ENCODE peak calls at places on chromosomes 6 and 20, in six cellular contexts. I, Y, C, V, H and S are unnamed samples.

GRCh38 chr6:12637960-12638641 is 78.5 kb upstream of the PHACTR1 start:
- DNase-seq in I (peak), Y (no peak), C (peak), V (no peak), H (peak), S (peak)

GRCh38 chr20:49647509-49647908 is 66.2 kb downstream of the B4GALT5 start:
- DNase-seq in I (no peak), Y (no peak), C (no peak), V (no peak), H (no peak), S (no peak)

GRCh38 chr6:90121982-90122381 is 174.7 kb downstream of the BACH2 start:
- DNase-seq in I (no peak), Y (no peak), C (no peak), V (no peak), H (no peak), S (no peak)

GRCh38 chr6:19303381-19303780 is 533.8 kb upstream of the ID4 start:
- DNase-seq in I (peak), Y (no peak), C (no peak), V (no peak), H (no peak), S (peak)

GRCh38 chr6:158941246-158941645 is 58.8 kb downstream of the RSPH3 start:
- DNase-seq in I (no peak), Y (no peak), C (no peak), V (no peak), H (no peak), S (no peak)

GRCh38 chr6:2562721-2563120 is 188.0 kb downstream of the MYLK4 start:
- DNase-seq in I (peak), Y (no peak), C (no peak), V (no peak), H (no peak), S (no peak)

GRCh38 chr20:48904566-48905321 is 16.8 kb upstream of the ARFGEF2 start:
- DNase-seq in I (peak), Y (peak), C (peak), V (peak), H (peak), S (peak)

GRCh38 chr6:124947821-124948451 is 14.3 kb upstream of the RNF217 start:
- DNase-seq in I (no peak), Y (no peak), C (no peak), V (no peak), H (no peak), S (no peak)

GRCh38 chr6:142941018-142941417 is 4.0 kb downstream of the HIVEP2 start:
- DNase-seq in I (no peak), Y (no peak), C (no peak), V (no peak), H (no peak), S (no peak)

GRCh38 chr6:154397491-154398195 is 41.0 kb upstream of the IPCEF1 start:
- DNase-seq in I (no peak), Y (no peak), C (no peak), V (no peak), H (no peak), S (no peak)

GRCh38 chr20:50199703-50200102 is 9.1 kb downstream of the CEBPB start:
- DNase-seq in I (no peak), Y (no peak), C (no peak), V (no peak), H (no peak), S (no peak)

GRCh38 chr6:87832025-87832825 is 130.2 kb upstream of the AKIRIN2 start:
- DNase-seq in I (peak), Y (no peak), C (peak), V (no peak), H (peak), S (peak)